ENCODE peak calls at places on chromosome 6, in four cellular contexts. T is lower lobe of right lung, Q is left ventricle myocardium inferior, X is upper lobe of left lung. V is an unnamed sample.

GRCh38 chr6:142271476-142271875 is 30.3 kb upstream of the ADGRG6 start:
- DNase-seq in T (no peak), Q (no peak), X (no peak), V (no peak)

GRCh38 chr6:72855471-72855870 is 233.6 kb downstream of the KCNQ5 start:
- DNase-seq in T (no peak), Q (no peak), X (no peak), V (no peak)

GRCh38 chr6:26260791-26261484 is 104.1 kb upstream of the BTN3A2 start:
- DNase-seq in T (no peak), Q (no peak), X (no peak), V (no peak)

GRCh38 chr6:102581378-102582124 is 1188.0 kb downstream of the GRIK2 start:
- DNase-seq in T (peak; percentile 24), Q (no peak), X (no peak), V (no peak)

GRCh38 chr6:129966125-129966524 is 52.3 kb upstream of the L3MBTL3 start:
- DNase-seq in T (no peak), Q (no peak), X (no peak), V (no peak)

GRCh38 chr6:83962592-83962991 is 71.0 kb upstream of the MRAP2 start:
- DNase-seq in T (no peak), Q (no peak), X (no peak), V (no peak)

GRCh38 chr6:43338243-43338642 is 29.6 kb upstream of the CRIP3 start:
- DNase-seq in T (no peak), Q (no peak), X (no peak), V (no peak)

GRCh38 chr6:29968130-29968529 is 25.8 kb downstream of the HLA-A start:
- DNase-seq in T (no peak), Q (no peak), X (no peak), V (no peak)

GRCh38 chr6:159056941-159057340 is 12.2 kb upstream of the TAGAP start:
- DNase-seq in T (no peak), Q (no peak), X (no peak), V (no peak)

GRCh38 chr6:84707161-84707560 is 57.2 kb downstream of the TBX18 start:
- DNase-seq in T (no peak), Q (no peak), X (no peak), V (no peak)

GRCh38 chr6:141158740-141159139 is 974.0 kb upstream of the GJE1 start:
- DNase-seq in T (no peak), Q (no peak), X (no peak), V (no peak)

GRCh38 chr6:139406577-139407343 is 32.3 kb upstream of the CITED2 start:
- DNase-seq in T (no peak), Q (no peak), X (no peak), V (no peak)

GRCh38 chr6:98957440-98957839 is 9.7 kb upstream of the FBXL4 start:
- DNase-seq in T (no peak), Q (no peak), X (no peak), V (no peak)

GRCh38 chr6:16822529-16822928 is 61.3 kb upstream of the ATXN1 start:
- DNase-seq in T (no peak), Q (no peak), X (no peak), V (no peak)

DNA sequence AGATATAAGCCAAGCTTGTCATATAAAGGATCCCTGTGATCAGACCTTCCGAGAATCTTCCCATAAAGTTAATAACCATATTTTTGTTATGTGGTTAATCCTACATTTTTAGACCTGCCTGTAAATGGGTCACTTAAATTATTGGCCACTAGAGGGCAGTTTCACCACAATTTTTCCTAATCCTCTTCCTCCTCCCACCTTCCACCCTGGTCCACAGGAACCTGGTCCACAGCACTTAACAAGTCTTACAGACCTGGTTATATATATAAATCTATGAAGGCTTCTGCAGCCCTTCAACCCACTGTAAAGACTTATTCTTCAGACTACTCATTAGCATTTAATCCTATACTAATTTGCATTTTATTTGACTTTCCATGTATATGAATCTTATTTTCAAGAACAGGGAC is 28.3 kb downstream of the MRS2 start:
- DNase-seq in T (no peak), Q (no peak), X (no peak), V (no peak)
- TF ChIP-seq CTCF in T (peak; percentile 63), Q (peak; percentile 77), X (peak; percentile 52), V (peak; percentile 47)

GRCh38 chr6:107103082-107103481 is 12.2 kb downstream of the BEND3 start:
- DNase-seq in T (no peak), Q (no peak), X (no peak), V (no peak)
- H3K4me1 ChIP-seq in T (no peaks in the 10 kb centered on the region), Q (peaks cover 6% of the 10 kb centered on the region), X (no peaks in the 10 kb centered on the region), V (no peaks in the 10 kb centered on the region)

DNA sequence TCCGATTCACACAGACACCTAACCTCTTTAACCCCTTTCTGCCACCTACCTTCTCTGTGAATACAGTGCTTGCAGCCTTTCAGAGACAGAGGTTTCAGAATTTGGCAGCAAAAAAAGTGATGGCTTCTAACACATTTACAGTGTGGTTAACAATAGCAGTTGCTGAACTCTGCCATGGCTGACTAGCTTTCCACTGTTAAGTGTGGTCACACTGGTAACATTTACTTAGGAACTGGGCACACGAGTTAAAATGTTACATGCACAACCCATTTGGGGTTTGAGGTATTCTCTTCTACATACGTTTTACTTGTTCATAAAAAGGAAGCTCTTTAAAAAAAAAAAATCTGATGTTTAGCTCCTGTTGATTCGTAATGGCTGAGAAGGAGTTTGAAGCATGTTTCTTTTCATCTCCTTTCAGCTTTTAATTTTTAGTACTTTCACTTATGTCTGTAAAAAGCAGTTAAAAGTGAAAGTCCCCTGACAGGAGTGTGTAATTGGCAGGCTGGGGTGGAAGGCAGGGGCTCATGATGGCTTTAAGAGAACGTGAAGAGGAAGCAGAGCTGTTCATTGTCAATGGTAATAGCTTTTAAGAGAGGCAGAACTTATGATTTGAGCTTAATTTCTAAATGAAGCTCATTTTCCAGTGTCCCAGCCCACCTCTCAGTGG is 245.9 kb downstream of the FARS2 start:
- DNase-seq in T (no peak), Q (no peak), X (no peak), V (no peak)
- H3K4me3 ChIP-seq in T (no peak overlapping the region), Q (no peak overlapping the region), X (no peak overlapping the region), V (no peak overlapping the region)

DNA sequence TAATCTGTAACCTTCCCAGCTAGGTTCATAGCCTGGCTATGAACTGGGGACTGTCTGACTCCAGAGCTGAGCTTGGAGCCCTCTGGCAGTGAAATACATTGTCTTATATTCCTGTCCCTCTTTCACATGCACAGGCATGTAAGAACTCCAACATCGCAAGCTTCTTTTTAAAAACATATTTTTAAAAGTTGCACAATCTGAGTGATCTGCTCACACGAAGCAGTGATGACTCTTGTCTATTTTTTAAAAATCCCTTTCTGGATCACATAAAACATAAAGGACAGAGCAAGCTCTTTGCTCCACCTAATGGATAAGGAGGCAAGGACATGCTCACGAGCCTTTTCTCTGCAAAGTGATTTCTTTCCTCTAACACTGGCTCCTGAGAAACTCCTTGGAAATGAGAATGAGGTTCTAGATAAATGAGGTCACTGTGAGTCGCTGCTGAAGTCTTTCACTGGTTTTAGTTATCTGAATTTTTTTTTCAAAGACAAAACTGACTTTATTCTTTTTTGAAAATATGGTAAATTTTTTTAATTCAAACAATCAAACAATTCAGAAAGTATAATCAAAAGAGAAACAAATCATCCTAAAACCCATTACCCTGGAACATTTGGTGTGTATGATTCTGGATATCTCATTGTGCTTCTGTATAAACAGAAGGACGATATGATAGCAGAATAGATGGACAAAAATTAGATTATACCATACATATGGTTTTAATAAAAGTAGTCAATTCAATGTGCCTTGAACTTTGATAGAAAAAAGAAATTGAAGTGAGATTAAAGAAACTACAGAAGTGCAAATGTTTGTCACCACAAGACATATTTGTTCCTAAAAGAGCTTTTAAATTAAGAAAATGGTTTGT is 30.8 kb downstream of the IL20RA start:
- DNase-seq in T (no peak), Q (no peak), X (no peak), V (no peak)
- TF ChIP-seq CTCF in T (peak; percentile 28), Q (peak; percentile 74), X (no peak), V (peak; percentile 18)

GRCh38 chr6:100065348-100065747 is 71.3 kb upstream of the MCHR2 start:
- DNase-seq in T (no peak), Q (no peak), X (no peak), V (no peak)

GRCh38 chr6:100057941-100058340 is 63.9 kb upstream of the MCHR2 start:
- DNase-seq in T (no peak), Q (no peak), X (no peak), V (no peak)

DNA sequence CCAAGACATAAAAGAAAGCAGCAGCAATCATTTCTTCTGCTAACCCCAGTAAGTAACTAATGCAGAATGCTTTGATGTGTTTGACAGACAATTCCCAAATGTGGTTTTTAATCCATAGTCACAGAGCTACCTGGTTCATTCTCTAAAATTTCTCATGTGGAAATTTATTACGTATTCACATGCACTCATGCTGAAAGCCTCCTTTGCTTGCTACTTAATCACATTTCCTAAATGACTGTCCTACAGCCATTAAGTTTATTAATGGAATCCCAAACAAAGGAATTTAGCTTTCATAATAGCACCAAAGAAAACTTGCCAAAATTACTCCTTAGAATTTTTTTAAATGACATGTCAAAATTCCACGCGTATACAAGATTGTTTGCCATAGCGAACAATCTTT is 68.6 kb upstream of the MCHR2 start:
- DNase-seq in T (no peak), Q (no peak), X (no peak), V (no peak)
- H3K4me1 ChIP-seq in T (no peaks in the 10 kb centered on the region), Q (no peaks in the 10 kb centered on the region), X (no peaks in the 10 kb centered on the region), V (no peaks in the 10 kb centered on the region)

GRCh38 chr6:157429248-157429647 is 48.3 kb downstream of the ZDHHC14 start:
- DNase-seq in T (no peak), Q (no peak), X (no peak), V (no peak)
- H3K4me3 ChIP-seq in T (no peak overlapping the region), Q (no peak overlapping the region), X (no peak overlapping the region), V (no peak overlapping the region)

GRCh38 chr6:31175961-31176360 is 5.5 kb upstream of the POU5F1 start:
- DNase-seq in T (no peak), Q (no peak), X (no peak), V (no peak)
- TF ChIP-seq CTCF in T (no peak), Q (no peak), X (no peak), V (no peak)

V was measured in right atrium auricular region.